ENCODE peak calls at places on chromosomes 16 and 17, in eight cellular contexts. B, M, N, P, O, D, T and L are unnamed samples.

GRCh38 chr16:29836623-29837022 is 16.4 kb downstream of the MVP start:
- DNase-seq in P (no peak), N (no peak), D (no peak), O (no peak), T (no peak), B (no peak), M (no peak), L (no peak)

GRCh38 chr17:67974186-67974585 is 22.1 kb downstream of the C17orf58 start:
- DNase-seq in B (no peak), D (no peak), O (peak), P (no peak), M (no peak), T (no peak), N (no peak), L (no peak)

GRCh38 chr16:3074860-3075545 is 9.6 kb downstream of the IL32 start:
- DNase-seq in P (no peak), B (no peak), N (peak), O (no peak), D (no peak), T (no peak), M (no peak), L (no peak)

GRCh38 chr16:71297252-71297651 is 8.1 kb upstream of the CMTR2 start:
- DNase-seq in O (no peak), D (peak), P (no peak), M (no peak), N (no peak), B (no peak), T (no peak), L (no peak)

GRCh38 chr17:39090832-39091622 is 60.4 kb downstream of the PLXDC1 start:
- DNase-seq in T (no peak), O (no peak), M (no peak), D (no peak), P (no peak), B (no peak), N (no peak), L (no peak)

GRCh38 chr16:19542138-19542821 is 13.2 kb upstream of the VPS35L start:
- DNase-seq in D (no peak), T (no peak), M (peak), N (no peak), P (no peak), B (no peak), O (no peak), L (no peak)

GRCh38 chr17:78179372-78179771 is 7.5 kb downstream of the TK1 start:
- DNase-seq in D (peak), B (no peak), M (no peak), T (no peak), N (no peak), O (no peak), P (no peak), L (peak)

GRCh38 chr17:18181358-18181757 is 2.3 kb upstream of the ALKBH5 start:
- DNase-seq in T (no peak), P (no peak), D (peak), N (no peak), M (no peak), B (no peak), O (no peak), L (no peak)

GRCh38 chr16:4636196-4636595 is 11.6 kb downstream of the MGRN1 start:
- DNase-seq in B (no peak), O (no peak), T (no peak), P (no peak), N (no peak), D (no peak), M (no peak), L (no peak)

GRCh38 chr17:58317421-58318064 is 11.1 kb downstream of the TSPOAP1 start:
- DNase-seq in D (peak), T (no peak), M (peak), O (peak), N (peak), P (no peak), B (no peak), L (peak)

GRCh38 chr17:28563475-28563874 is 7.8 kb downstream of the PIGS start:
- DNase-seq in M (no peak), N (no peak), O (no peak), B (no peak), D (peak), T (no peak), P (no peak), L (peak)

GRCh38 chr16:85390511-85391174 is 222.5 kb upstream of the GSE1 start:
- DNase-seq in O (no peak), N (peak), M (peak), D (peak), T (peak), P (peak), B (peak), L (peak)

GRCh38 chr17:9676742-9677387 is 31.5 kb downstream of the USP43 start:
- DNase-seq in O (no peak), P (no peak), T (no peak), N (no peak), M (no peak), B (no peak), D (peak), L (no peak)

GRCh38 chr17:36728030-36728991 is 126.9 kb downstream of the MRM1 start:
- DNase-seq in N (no peak), M (no peak), P (no peak), O (no peak), B (no peak), T (no peak), D (no peak), L (no peak)

GRCh38 chr16:74585846-74586392 is 21.0 kb downstream of the GLG1 start:
- DNase-seq in P (no peak), N (no peak), B (no peak), O (no peak), D (no peak), T (no peak), M (no peak), L (no peak)

GRCh38 chr17:5434984-5435383 is 4.0 kb downstream of the C1QBP start:
- DNase-seq in N (no peak), P (no peak), D (no peak), T (no peak), B (no peak), M (no peak), O (no peak), L (no peak)

GRCh38 chr17:10513284-10514067 is 4.9 kb downstream of the MYH1 start:
- DNase-seq in T (peak), D (peak), N (no peak), M (no peak), O (peak), B (no peak), P (no peak), L (no peak)

GRCh38 chr16:23516366-23517137 is 6.3 kb upstream of the GGA2 start:
- DNase-seq in T (no peak), O (no peak), M (no peak), N (peak), D (no peak), B (no peak), P (no peak), L (no peak)

GRCh38 chr17:76236603-76237002 is 3.7 kb downstream of the RNF157 start:
- DNase-seq in T (no peak), D (no peak), N (no peak), M (no peak), B (no peak), O (no peak), P (no peak), L (no peak)

GRCh38 chr16:56779956-56780355 is 50.0 kb downstream of the NUP93 start:
- DNase-seq in D (no peak), T (no peak), N (no peak), M (no peak), O (no peak), B (no peak), P (no peak), L (no peak)

GRCh38 chr17:46865100-46865499 is 13.7 kb downstream of the WNT9B start:
- DNase-seq in P (no peak), T (no peak), M (no peak), O (peak), N (no peak), D (peak), B (no peak), L (peak)

GRCh38 chr17:488993-489757 is 136.6 kb upstream of the RPH3AL start:
- DNase-seq in O (peak), B (no peak), P (peak), D (peak), N (no peak), T (no peak), M (no peak), L (no peak)

GRCh38 chr16:30054959-30055553 is 10.5 kb upstream of the ALDOA start:
- DNase-seq in T (no peak), O (peak), B (no peak), M (peak), D (no peak), N (peak), P (peak), L (no peak)

GRCh38 chr17:3557768-3558583 is at the start of gene TRPV3:
- DNase-seq in N (peak), O (no peak), T (no peak), M (peak), B (no peak), D (no peak), P (no peak), L (no peak)

GRCh38 chr17:1766382-1767135 is 4.7 kb downstream of the SERPINF1 start:
- DNase-seq in T (no peak), D (no peak), M (no peak), B (no peak), N (no peak), O (no peak), P (no peak), L (no peak)

GRCh38 chr16:13957197-13958078 is 37.5 kb downstream of the ERCC4 start:
- DNase-seq in M (peak), N (no peak), D (peak), O (no peak), P (peak), B (peak), T (peak), L (peak)

GRCh38 chr17:68640601-68641000 is 39.4 kb upstream of the FAM20A start:
- DNase-seq in O (no peak), M (no peak), P (no peak), N (no peak), D (no peak), B (no peak), T (no peak), L (no peak)

GRCh38 chr17:21352221-21352980 is 23.8 kb upstream of the KCNJ12 start:
- DNase-seq in P (peak), D (no peak), M (no peak), O (no peak), B (no peak), T (no peak), N (peak), L (no peak)

GRCh38 chr16:15961060-15961511 is 11.7 kb downstream of the ABCC1 start:
- DNase-seq in M (no peak), N (no peak), D (peak), T (no peak), B (no peak), P (no peak), O (no peak), L (no peak)

GRCh38 chr16:89764711-89765201 is 43.4 kb downstream of the ZNF276 start:
- DNase-seq in T (peak), D (no peak), N (peak), O (no peak), M (peak), P (peak), B (no peak), L (no peak)

GRCh38 chr16:88479795-88480760 is 27.0 kb downstream of the ZFPM1 start:
- DNase-seq in O (no peak), N (peak), T (no peak), P (no peak), M (peak), D (no peak), B (no peak), L (no peak)

GRCh38 chr17:26818736-26819135 is 475.2 kb upstream of the WSB1 start:
- DNase-seq in N (no peak), P (no peak), D (peak), B (no peak), O (peak), M (no peak), T (no peak), L (no peak)

GRCh38 chr16:89918453-89919347 is at the start of gene MC1R:
- DNase-seq in D (peak), M (no peak), B (no peak), T (peak), N (no peak), P (no peak), O (peak), L (no peak)

GRCh38 chr17:76685846-76686245 is 24.9 kb downstream of the MXRA7 start:
- DNase-seq in P (no peak), T (no peak), N (no peak), D (no peak), M (no peak), O (no peak), B (no peak), L (no peak)

GRCh38 chr16:70331588-70332358 is 14.9 kb upstream of the DDX19A start:
- DNase-seq in M (no peak), O (peak), N (no peak), T (no peak), B (no peak), P (no peak), D (no peak), L (no peak)

GRCh38 chr17:28370035-28370743 is at the start of gene VTN:
- DNase-seq in T (peak), O (peak), P (peak), B (peak), N (no peak), M (peak), D (peak), L (no peak)

GRCh38 chr17:47742319-47743181 is 9.5 kb downstream of the TBX21 start:
- DNase-seq in T (no peak), N (peak), B (no peak), D (no peak), O (peak), M (no peak), P (no peak), L (no peak)

GRCh38 chr16:47019563-47019962 is 46.1 kb upstream of the DNAJA2 start:
- DNase-seq in M (no peak), P (no peak), T (no peak), N (no peak), B (no peak), O (no peak), D (no peak), L (no peak)
- TF ChIP-seq CTCF in M (no peak), P (no peak), T (no peak), N (no peak), B (no peak), O (no peak), D (peak), L (no peak)

GRCh38 chr17:82917656-82918345 is 78.0 kb upstream of the ZNF750 start:
- DNase-seq in M (no peak), N (no peak), B (no peak), T (no peak), O (peak), P (no peak), D (peak), L (no peak)
- TF ChIP-seq CTCF in M (peak), N (no peak), B (peak), T (peak), O (peak), P (peak), D (peak), L (peak)

DNA sequence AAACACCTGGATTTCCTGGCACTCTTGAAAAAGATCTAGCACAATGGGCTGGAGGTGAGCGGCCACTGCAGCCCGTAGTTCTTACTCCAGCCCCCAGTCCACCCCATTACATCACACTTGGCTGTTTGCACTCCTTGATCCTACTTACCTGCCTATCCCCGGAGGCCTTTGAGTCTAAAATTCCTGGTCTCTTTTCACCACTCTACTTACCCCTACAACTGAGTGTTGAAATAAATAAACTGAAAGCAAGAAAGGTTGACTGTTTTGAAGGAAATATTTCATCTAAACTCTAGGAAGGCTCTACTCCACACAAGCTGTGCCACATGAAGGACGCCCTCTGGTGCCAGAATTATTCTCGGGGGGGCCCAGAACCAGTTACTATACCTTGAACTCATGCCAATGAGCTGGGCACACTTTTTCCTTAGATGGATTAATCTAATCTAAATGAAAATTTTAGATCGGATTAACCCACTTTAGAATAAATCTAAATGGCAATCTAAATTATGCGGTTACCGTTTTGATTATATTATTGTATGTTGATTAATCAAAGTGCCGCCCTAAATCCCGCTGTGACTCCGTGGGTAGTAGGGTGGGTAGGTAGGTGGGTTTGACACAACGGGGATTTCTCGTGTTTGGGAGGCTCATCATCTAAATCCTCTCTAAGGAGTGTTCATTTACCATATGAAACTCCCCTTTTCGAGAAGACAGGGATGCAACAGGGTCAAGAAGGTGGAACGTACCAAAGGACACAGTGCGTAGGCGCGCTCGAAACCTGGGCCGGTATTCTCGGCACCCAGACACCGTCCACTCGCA is 651 bp upstream of the EIF1 start:
- DNase-seq in D (peak), O (peak), P (peak), M (peak), T (peak), N (peak), B (peak), L (no peak)
- TF ChIP-seq CTCF in D (peak), O (peak), P (peak), M (no peak), T (peak), N (no peak), B (peak), L (peak)

DNA sequence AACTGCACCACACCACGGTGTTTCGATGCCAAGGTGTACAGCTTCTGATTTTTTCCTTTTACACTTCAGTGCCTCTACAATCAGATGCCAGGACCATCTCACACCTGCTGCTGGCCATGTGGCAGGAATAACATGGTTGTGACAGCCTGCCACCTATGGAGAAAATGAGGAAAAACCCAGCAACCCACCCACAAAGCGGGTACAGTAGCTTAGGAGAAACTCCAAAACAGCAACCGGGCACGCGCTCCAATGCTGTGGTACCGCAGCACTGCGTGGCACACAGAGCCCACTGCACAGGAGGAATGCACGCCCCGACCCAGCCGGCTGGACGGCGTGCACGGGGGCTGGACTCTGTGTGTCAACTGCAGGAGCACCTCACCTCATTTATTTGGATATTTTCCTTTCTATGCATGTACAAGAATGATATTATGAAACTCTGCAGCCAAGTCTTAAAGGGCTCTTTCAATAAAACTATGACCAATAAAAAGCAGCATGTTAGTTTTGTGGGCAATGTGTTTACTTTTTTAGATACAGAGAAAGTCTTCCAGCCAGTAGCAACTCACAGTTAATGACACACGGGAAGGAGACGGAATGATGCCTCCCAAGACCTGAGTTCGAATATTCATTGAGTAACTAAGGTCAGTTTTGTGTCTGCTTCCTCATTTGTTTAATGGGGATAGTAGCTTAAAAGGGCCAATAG is 45.9 kb downstream of the MAP1LC3B start:
- DNase-seq in P (no peak), B (no peak), M (no peak), T (no peak), O (no peak), D (peak), N (no peak), L (no peak)
- TF ChIP-seq CTCF in P (no peak), B (no peak), M (no peak), T (no peak), O (peak), D (no peak), N (no peak), L (no peak)

DNA sequence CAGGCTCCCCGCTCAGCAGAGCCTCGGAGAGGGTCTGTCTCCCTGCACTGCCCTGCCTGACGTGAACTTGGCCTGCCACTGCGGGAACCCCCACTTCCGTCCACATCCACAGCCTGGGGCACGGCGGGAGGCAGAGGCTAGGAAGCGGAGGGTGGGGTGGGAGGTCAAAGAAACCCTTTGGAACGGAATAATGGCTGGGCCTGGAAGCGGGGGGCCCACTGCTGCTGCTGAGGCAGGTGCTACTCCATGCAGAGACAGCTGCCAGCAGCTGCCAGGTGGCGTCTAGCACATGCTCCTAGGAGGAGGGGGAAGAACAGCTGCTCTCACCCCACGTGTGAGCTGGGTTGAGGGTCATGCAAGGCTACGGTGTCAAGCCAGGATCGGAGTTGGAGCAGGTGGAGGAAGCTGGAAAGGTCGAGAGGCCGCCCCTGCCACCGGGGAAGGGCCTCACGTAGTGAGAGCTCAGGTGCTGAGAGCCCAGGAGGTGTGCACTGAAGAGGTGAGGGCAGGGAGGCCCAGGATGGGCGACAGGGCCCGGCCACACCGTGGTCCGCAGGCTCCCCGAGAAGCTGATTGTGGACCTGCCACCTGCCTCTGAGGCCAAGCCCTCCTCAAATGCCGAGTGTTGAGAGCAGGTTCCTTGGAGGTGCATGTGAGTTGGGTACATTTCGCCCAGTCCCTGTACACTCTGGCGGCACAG is 9.8 kb downstream of the FSCN2 start:
- DNase-seq in D (no peak), O (no peak), T (no peak), P (no peak), B (no peak), N (no peak), M (peak), L (no peak)
- TF ChIP-seq CTCF in D (no peak), O (no peak), T (no peak), P (no peak), B (peak), N (no peak), M (no peak), L (no peak)

GRCh38 chr16:53224932-53225533 is 170.2 kb downstream of the CHD9 start:
- DNase-seq in D (peak), N (no peak), B (no peak), M (no peak), T (no peak), O (no peak), P (no peak), L (no peak)

GRCh38 chr16:53216798-53217197 is 162.0 kb downstream of the CHD9 start:
- DNase-seq in T (no peak), N (no peak), D (no peak), B (no peak), M (no peak), P (no peak), O (no peak), L (no peak)

GRCh38 chr16:53219795-53220194 is 165.0 kb downstream of the CHD9 start:
- DNase-seq in O (no peak), M (no peak), B (no peak), N (no peak), D (peak), P (no peak), T (no peak), L (no peak)

DNA sequence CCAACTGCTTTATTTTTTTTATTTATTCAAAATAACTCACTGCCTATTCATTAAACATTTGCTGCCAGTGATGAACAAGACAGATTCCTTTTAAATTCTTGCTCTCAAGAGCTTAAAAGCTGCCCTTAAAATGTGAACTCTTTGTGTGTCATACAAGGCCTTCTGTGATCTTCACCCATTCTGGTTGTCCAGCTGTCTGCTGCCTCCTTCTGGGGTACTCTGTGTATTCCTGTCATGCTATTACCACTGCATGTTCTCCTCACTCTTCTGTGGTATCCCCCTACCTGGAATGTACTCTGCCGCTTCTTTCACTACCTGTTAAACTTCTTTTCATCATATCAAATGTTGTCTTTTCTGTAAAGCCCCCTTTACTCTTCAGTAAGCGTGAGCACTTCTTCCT is 165.8 kb downstream of the CHD9 start:
- DNase-seq in T (peak), P (no peak), D (peak), N (no peak), B (no peak), M (no peak), O (peak), L (no peak)
- TF ChIP-seq CTCF in T (peak), P (peak), D (peak), N (peak), B (peak), M (no peak), O (peak), L (peak)